ENCODE peak calls at places on chromosomes 13 and 19, in six cellular contexts. C, S, T, H, R and D are unnamed samples.

GRCh38 chr13:43196750-43197149 is 173.4 kb downstream of the DNAJC15 start:
- DNase-seq in C (peak), S (no peak), T (no peak), H (no peak), R (no peak), D (no peak)

GRCh38 chr13:91699863-91700262 is 301.4 kb downstream of the GPC5 start:
- DNase-seq in C (no peak), S (no peak), T (no peak), H (no peak), R (no peak), D (no peak)

GRCh38 chr19:722553-723101 is 13.9 kb downstream of the PALM start:
- DNase-seq in C (peak), S (no peak), T (no peak), H (no peak), R (peak), D (peak)

GRCh38 chr19:20186163-20186562 is 19.1 kb downstream of the ZNF486 start:
- DNase-seq in C (peak), S (no peak), T (no peak), H (no peak), R (no peak), D (no peak)

GRCh38 chr19:30696514-30696913 is 324.3 kb downstream of the ZNF536 start:
- DNase-seq in C (no peak), S (no peak), T (peak), H (no peak), R (peak), D (no peak)

GRCh38 chr19:5832527-5833216 is 6.8 kb downstream of the FUT6 start:
- DNase-seq in C (no peak), S (no peak), T (no peak), H (no peak), R (no peak), D (no peak)

GRCh38 chr13:112972867-112973576 is 4.0 kb downstream of the MCF2L start:
- DNase-seq in C (no peak), S (no peak), T (no peak), H (no peak), R (no peak), D (no peak)

GRCh38 chr13:23455401-23456185 is 22.1 kb upstream of the SACS start:
- DNase-seq in C (no peak), S (no peak), T (no peak), H (no peak), R (no peak), D (no peak)

GRCh38 chr19:39409886-39410619 is 2.4 kb upstream of the PLEKHG2 start:
- DNase-seq in C (peak), S (no peak), T (peak), H (no peak), R (peak), D (peak)

GRCh38 chr13:113187263-113187669 is 21.2 kb downstream of the PCID2 start:
- DNase-seq in C (peak), S (peak), T (no peak), H (peak), R (no peak), D (no peak)

GRCh38 chr13:99658266-99658991 is 157.2 kb downstream of the TM9SF2 start:
- DNase-seq in C (peak), S (no peak), T (peak), H (no peak), R (no peak), D (peak)

GRCh38 chr13:75876371-75877050 is 240.4 kb downstream of the LMO7 start:
- DNase-seq in C (peak), S (no peak), T (peak), H (no peak), R (peak), D (peak)

GRCh38 chr19:4123615-4124568 is at the start of gene MAP2K2:
- DNase-seq in C (peak), S (peak), T (peak), H (peak), R (peak), D (peak)

GRCh38 chr19:29662604-29663404 is 2.5 kb upstream of the PLEKHF1 start:
- DNase-seq in C (peak), S (peak), T (no peak), H (peak), R (no peak), D (no peak)

GRCh38 chr19:44212865-44213346 is 574 bp downstream of the ZNF227 start:
- DNase-seq in C (peak), S (no peak), T (peak), H (no peak), R (no peak), D (no peak)

GRCh38 chr19:44820648-44821609 is 12.0 kb downstream of the BCAM start:
- DNase-seq in C (peak), S (no peak), T (no peak), H (no peak), R (no peak), D (no peak)

GRCh38 chr19:409515-410242 is 732 bp upstream of the C2CD4C start:
- DNase-seq in C (no peak), S (no peak), T (peak), H (no peak), R (peak), D (peak)

GRCh38 chr13:42548731-42549554 is 25.0 kb upstream of the TNFSF11 start:
- DNase-seq in C (peak), S (no peak), T (no peak), H (no peak), R (peak), D (peak)

GRCh38 chr13:100646030-100646673 is 28.4 kb downstream of the TMTC4 start:
- DNase-seq in C (peak), S (no peak), T (peak), H (no peak), R (no peak), D (no peak)

GRCh38 chr13:21076265-21076653 is 14.9 kb upstream of the LATS2 start:
- DNase-seq in C (no peak), S (no peak), T (peak), H (no peak), R (no peak), D (no peak)

GRCh38 chr13:46134961-46135522 is 30.2 kb upstream of the CPB2 start:
- DNase-seq in C (no peak), S (no peak), T (peak), H (no peak), R (no peak), D (no peak)

GRCh38 chr19:13727798-13728197 is 36.5 kb upstream of the MRI1 start:
- DNase-seq in C (peak), S (peak), T (no peak), H (no peak), R (no peak), D (no peak)

GRCh38 chr13:19680751-19681150 is 47.3 kb downstream of the MPHOSPH8 start:
- DNase-seq in C (no peak), S (no peak), T (no peak), H (no peak), R (no peak), D (no peak)

GRCh38 chr19:2034729-2035589 is 16.1 kb downstream of the MKNK2 start:
- DNase-seq in C (peak), S (no peak), T (peak), H (no peak), R (peak), D (peak)

GRCh38 chr19:12090807-12091206 is 26.3 kb downstream of the ZNF844 start:
- DNase-seq in C (peak), S (no peak), T (peak), H (no peak), R (peak), D (peak)

GRCh38 chr19:34184880-34185491 is 12.7 kb downstream of the LSM14A start:
- DNase-seq in C (peak), S (no peak), T (no peak), H (no peak), R (no peak), D (no peak)

GRCh38 chr19:18815673-18816072 is 16.1 kb upstream of the UPF1 start:
- DNase-seq in C (no peak), S (no peak), T (no peak), H (no peak), R (no peak), D (no peak)

GRCh38 chr19:18809149-18809978 is 18.3 kb upstream of the COMP start:
- DNase-seq in C (peak), S (peak), T (no peak), H (no peak), R (no peak), D (no peak)

GRCh38 chr19:18817574-18817973 is 14.2 kb upstream of the UPF1 start:
- DNase-seq in C (no peak), S (no peak), T (no peak), H (no peak), R (no peak), D (no peak)

GRCh38 chr19:18814063-18814462 is 17.7 kb upstream of the UPF1 start:
- DNase-seq in C (peak), S (no peak), T (no peak), H (no peak), R (no peak), D (no peak)
- TF ChIP-seq CTCF in C (no peak), S (no peak), T (no peak), H (no peak), R (no peak), D (no peak)

DNA sequence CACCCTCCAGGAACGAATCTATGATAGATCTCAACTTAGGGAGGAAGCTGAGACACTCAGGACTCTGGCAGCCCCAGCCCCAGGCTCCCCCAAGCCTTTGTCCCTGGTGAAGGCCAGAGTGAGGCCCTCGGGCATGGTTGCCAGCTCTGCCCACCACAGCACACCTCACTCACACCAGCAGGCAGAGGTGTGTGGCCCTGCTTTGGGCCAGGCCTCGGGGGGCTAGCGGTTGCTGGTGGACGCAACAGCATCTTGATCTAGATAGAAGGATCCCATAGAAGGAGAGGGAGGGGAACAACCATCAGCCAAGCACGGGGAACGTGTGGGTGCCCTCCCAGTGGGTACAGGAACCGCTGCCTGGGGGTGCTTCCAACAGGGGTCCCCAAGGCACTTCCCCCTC is 36.7 kb downstream of the DNMT1 start:
- DNase-seq in C (no peak), S (no peak), T (no peak), H (no peak), R (no peak), D (no peak)
- TF ChIP-seq CTCF in C (no peak), S (no peak), T (no peak), H (no peak), R (no peak), D (no peak)

DNA sequence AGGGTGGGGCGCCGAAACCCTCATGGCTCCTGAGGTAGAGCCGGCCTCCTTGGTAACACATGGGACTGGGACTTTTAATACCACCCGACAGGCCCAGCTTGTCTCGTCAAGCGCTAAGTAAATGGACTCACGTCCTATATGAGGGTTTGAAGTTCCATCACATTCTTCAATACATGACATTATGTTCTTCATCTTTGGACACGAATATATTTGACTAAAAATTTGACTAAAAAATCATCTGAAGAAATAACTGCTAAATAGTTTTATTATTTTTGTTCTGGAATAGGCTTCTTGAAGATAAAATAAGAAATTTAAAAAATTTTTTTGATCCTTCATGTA is 335 bp upstream of the ZNF607 start:
- DNase-seq in C (no peak), S (no peak), T (no peak), H (no peak), R (no peak), D (no peak)
- TF ChIP-seq CTCF in C (no peak), S (no peak), T (no peak), H (no peak), R (peak), D (no peak)

GRCh38 chr19:10562609-10563008 is 3.2 kb downstream of the KRI1 start:
- DNase-seq in C (no peak), S (no peak), T (no peak), H (no peak), R (no peak), D (no peak)
- TF ChIP-seq CTCF in C (no peak), S (no peak), T (no peak), H (no peak), R (no peak), D (no peak)

GRCh38 chr13:52806029-52806428 is 42.4 kb downstream of the PCDH8 start:
- DNase-seq in C (no peak), S (no peak), T (no peak), H (no peak), R (no peak), D (no peak)
- TF ChIP-seq CTCF in C (no peak), S (no peak), T (no peak), H (no peak), R (no peak), D (no peak)